ENCODE peak calls at places on chromosomes 16 and 17, in seven cellular contexts. T is AG04450, M is nephron progenitor cell, L is left ventricle myocardium inferior, I is C1 segment of cervical spinal cord, C is AG09319, R is GM10248. G is an unnamed sample.

GRCh38 chr17:74780443-74781238 is 4.5 kb upstream of the NAT9 start:
- DNase-seq in R (no peak), T (no peak), L (no peak), I (peak), M (no peak), C (no peak), G (peak)

GRCh38 chr16:71367243-71367976 is 8.9 kb downstream of the CALB2 start:
- DNase-seq in C (no peak), I (no peak), L (no peak), T (no peak), R (peak), M (peak), G (peak)

GRCh38 chr17:60599620-60600489 is at the start of gene PPM1D:
- DNase-seq in R (peak), M (peak), C (peak), I (peak), L (peak), T (peak), G (peak)

GRCh38 chr17:67148352-67148751 is 96.6 kb downstream of the HELZ start:
- DNase-seq in L (no peak), I (no peak), C (no peak), R (no peak), M (no peak), T (no peak), G (no peak)

GRCh38 chr16:85162478-85163277 is 50.4 kb upstream of the CIBAR2 start:
- DNase-seq in T (peak), L (peak), R (no peak), I (no peak), M (peak), C (peak), G (no peak)

GRCh38 chr17:50447870-50448573 is 20.7 kb downstream of the CHAD start:
- DNase-seq in M (no peak), R (no peak), I (no peak), T (no peak), C (no peak), L (no peak), G (no peak)

GRCh38 chr17:28141333-28141732 is 98.9 kb downstream of the NLK start:
- DNase-seq in M (no peak), T (no peak), C (no peak), R (no peak), I (no peak), L (no peak), G (no peak)

GRCh38 chr16:1773703-1774455 is 945 bp upstream of the MRPS34 start:
- DNase-seq in I (no peak), R (no peak), C (no peak), M (no peak), L (no peak), T (no peak), G (no peak)

GRCh38 chr16:31190818-31191444 is 11.0 kb downstream of the FUS start:
- DNase-seq in I (no peak), T (no peak), M (no peak), L (no peak), C (no peak), R (no peak), G (no peak)